ENCODE peak calls at places on chromosomes 3 and 15, in five cellular contexts. One of them, this sample, is unnamed.

GRCh38 chr3:131596884-131597283 is 94.1 kb upstream of the MRPL3 start:
- DNase-seq in AG09309: no peak
- DNase-seq in AG04450: no peak
- DNase-seq in GM12865: no peak
- DNase-seq in BE2C: no peak
- DNase-seq in this sample: no peak

GRCh38 chr15:30922469-30923311 is 19.0 kb downstream of the FAN1 start:
- DNase-seq in AG04450: no peak
- DNase-seq in GM12865: no peak
- DNase-seq in AG09309: no peak
- DNase-seq in BE2C: no peak
- DNase-seq in this sample: no peak

GRCh38 chr3:184284696-184285095 is 8.9 kb downstream of the ECE2 start:
- DNase-seq in BE2C: peak
- DNase-seq in GM12865: peak
- DNase-seq in AG04450: no peak
- DNase-seq in AG09309: peak
- DNase-seq in this sample: peak

GRCh38 chr3:109731639-109732473 is 394.5 kb upstream of the DPPA4 start:
- DNase-seq in BE2C: peak
- DNase-seq in GM12865: peak
- DNase-seq in AG09309: peak
- DNase-seq in AG04450: peak
- DNase-seq in this sample: peak

GRCh38 chr3:38371541-38372213 is 25.1 kb downstream of the XYLB start:
- DNase-seq in AG04450: no peak
- DNase-seq in AG09309: no peak
- DNase-seq in GM12865: no peak
- DNase-seq in BE2C: no peak
- DNase-seq in this sample: no peak

GRCh38 chr15:50148362-50148963 is 29.4 kb upstream of the ATP8B4 start:
- DNase-seq in AG09309: no peak
- DNase-seq in BE2C: peak
- DNase-seq in AG04450: peak
- DNase-seq in GM12865: peak
- DNase-seq in this sample: no peak

GRCh38 chr3:172280406-172281051 is 167.7 kb downstream of the GHSR start:
- DNase-seq in AG09309: no peak
- DNase-seq in GM12865: no peak
- DNase-seq in BE2C: no peak
- DNase-seq in AG04450: peak
- DNase-seq in this sample: peak

GRCh38 chr15:96126859-96127258 is 203.6 kb upstream of the NR2F2 start:
- DNase-seq in BE2C: no peak
- DNase-seq in GM12865: no peak
- DNase-seq in AG04450: no peak
- DNase-seq in AG09309: no peak
- DNase-seq in this sample: no peak

GRCh38 chr3:75814797-75815196 is 29.4 kb upstream of the ZNF717 start:
- DNase-seq in AG09309: no peak
- DNase-seq in BE2C: no peak
- DNase-seq in AG04450: no peak
- DNase-seq in GM12865: no peak
- DNase-seq in this sample: no peak

GRCh38 chr3:143973352-143974021 is 1.9 kb downstream of the DIPK2A start:
- DNase-seq in AG09309: no peak
- DNase-seq in GM12865: peak
- DNase-seq in BE2C: no peak
- DNase-seq in AG04450: no peak
- DNase-seq in this sample: no peak

GRCh38 chr3:144774897-144775296 is 803.3 kb downstream of the DIPK2A start:
- DNase-seq in AG04450: no peak
- DNase-seq in GM12865: peak
- DNase-seq in AG09309: peak
- DNase-seq in BE2C: peak
- DNase-seq in this sample: no peak

GRCh38 chr15:101808201-101808600 is 3.8 kb upstream of the OR4F15 start:
- DNase-seq in AG09309: peak
- DNase-seq in GM12865: no peak
- DNase-seq in BE2C: no peak
- DNase-seq in AG04450: peak
- DNase-seq in this sample: no peak

GRCh38 chr3:31829826-31830426 is 151.1 kb downstream of the OSBPL10 start:
- DNase-seq in BE2C: no peak
- DNase-seq in AG04450: no peak
- DNase-seq in AG09309: no peak
- DNase-seq in GM12865: no peak
- DNase-seq in this sample: no peak

GRCh38 chr3:194871864-194872668 is 186.4 kb downstream of the FAM43A start:
- DNase-seq in BE2C: no peak
- DNase-seq in AG04450: peak
- DNase-seq in GM12865: no peak
- DNase-seq in AG09309: peak
- DNase-seq in this sample: peak

GRCh38 chr3:179324270-179324754 is 1.5 kb downstream of the ZNF639 start:
- DNase-seq in BE2C: no peak
- DNase-seq in GM12865: peak
- DNase-seq in AG04450: no peak
- DNase-seq in AG09309: no peak
- DNase-seq in this sample: no peak

GRCh38 chr3:84547971-84548970 is 410.5 kb upstream of the CADM2 start:
- DNase-seq in GM12865: peak
- DNase-seq in AG09309: no peak
- DNase-seq in BE2C: peak
- DNase-seq in AG04450: no peak
- DNase-seq in this sample: no peak

GRCh38 chr15:86837631-86838030 is 758.0 kb downstream of the AGBL1 start:
- DNase-seq in BE2C: no peak
- DNase-seq in GM12865: no peak
- DNase-seq in AG09309: no peak
- DNase-seq in AG04450: no peak
- DNase-seq in this sample: no peak

GRCh38 chr15:57859130-57859685 is 152.7 kb downstream of the POLR2M start:
- DNase-seq in AG04450: no peak
- DNase-seq in BE2C: no peak
- DNase-seq in GM12865: no peak
- DNase-seq in AG09309: no peak
- DNase-seq in this sample: no peak

GRCh38 chr3:185486371-185486770 is 12.5 kb downstream of the TMEM41A start:
- DNase-seq in AG09309: no peak
- DNase-seq in BE2C: no peak
- DNase-seq in AG04450: no peak
- DNase-seq in GM12865: no peak
- DNase-seq in this sample: no peak
- H3K4me3 ChIP-seq in AG09309: no peak
- H3K4me3 ChIP-seq in BE2C: no peak
- H3K4me3 ChIP-seq in AG04450: no peak
- H3K4me3 ChIP-seq in GM12865: no peak
- H3K4me3 ChIP-seq in this sample: no peak

GRCh38 chr15:92116320-92116719 is 262.8 kb downstream of the SLCO3A1 start:
- DNase-seq in AG09309: no peak
- DNase-seq in AG04450: no peak
- DNase-seq in GM12865: no peak
- DNase-seq in BE2C: no peak
- DNase-seq in this sample: no peak
- H3K4me3 ChIP-seq in AG09309: no peak
- H3K4me3 ChIP-seq in AG04450: no peak
- H3K4me3 ChIP-seq in GM12865: no peak
- H3K4me3 ChIP-seq in BE2C: no peak
- H3K4me3 ChIP-seq in this sample: no peak

DNA sequence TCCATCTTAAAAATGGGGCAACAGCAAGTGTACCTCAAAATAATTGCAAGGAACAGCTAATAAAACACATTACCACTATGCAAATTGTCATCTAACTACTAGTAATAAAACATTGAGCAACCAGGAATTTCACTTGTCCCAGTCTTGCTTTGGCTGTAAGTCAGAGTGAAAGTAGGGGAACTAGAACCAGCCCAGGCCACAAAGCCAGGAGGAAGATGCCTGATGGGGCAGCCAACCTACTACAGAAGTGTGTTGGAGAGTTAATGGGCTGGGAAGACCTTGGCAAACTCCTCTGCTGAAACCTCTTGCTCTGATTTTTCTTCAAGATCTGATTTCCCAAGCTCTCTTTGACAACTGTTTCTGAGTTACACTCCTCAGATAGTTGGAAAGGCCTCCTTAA is 40.2 kb upstream of the LPP start:
- DNase-seq in BE2C: no peak
- DNase-seq in AG04450: no peak
- DNase-seq in GM12865: no peak
- DNase-seq in AG09309: no peak
- DNase-seq in this sample: no peak
- H3K4me3 ChIP-seq in BE2C: no peak
- H3K4me3 ChIP-seq in AG04450: no peak
- H3K4me3 ChIP-seq in GM12865: no peak
- H3K4me3 ChIP-seq in AG09309: no peak
- H3K4me3 ChIP-seq in this sample: no peak

GRCh38 chr3:127773752-127774395 is 48.4 kb downstream of the MGLL start:
- DNase-seq in BE2C: no peak
- DNase-seq in AG09309: no peak
- DNase-seq in AG04450: no peak
- DNase-seq in GM12865: no peak
- DNase-seq in this sample: no peak

GRCh38 chr3:127774647-127775046 is 47.7 kb downstream of the MGLL start:
- DNase-seq in GM12865: no peak
- DNase-seq in BE2C: no peak
- DNase-seq in AG04450: no peak
- DNase-seq in AG09309: no peak
- DNase-seq in this sample: no peak

GRCh38 chr3:127777332-127777731 is 45.0 kb downstream of the MGLL start:
- DNase-seq in BE2C: no peak
- DNase-seq in AG04450: no peak
- DNase-seq in AG09309: no peak
- DNase-seq in GM12865: no peak
- DNase-seq in this sample: no peak

GRCh38 chr3:127776347-127776746 is 46.0 kb downstream of the MGLL start:
- DNase-seq in AG04450: no peak
- DNase-seq in GM12865: no peak
- DNase-seq in BE2C: no peak
- DNase-seq in AG09309: no peak
- DNase-seq in this sample: no peak

GRCh38 chr3:127775398-127776109 is 46.8 kb downstream of the MGLL start:
- DNase-seq in GM12865: peak
- DNase-seq in AG09309: no peak
- DNase-seq in AG04450: peak
- DNase-seq in BE2C: peak
- DNase-seq in this sample: peak
- H3K4me3 ChIP-seq in GM12865: peak
- H3K4me3 ChIP-seq in AG09309: no peak
- H3K4me3 ChIP-seq in AG04450: no peak
- H3K4me3 ChIP-seq in BE2C: no peak
- H3K4me3 ChIP-seq in this sample: no peak

DNA sequence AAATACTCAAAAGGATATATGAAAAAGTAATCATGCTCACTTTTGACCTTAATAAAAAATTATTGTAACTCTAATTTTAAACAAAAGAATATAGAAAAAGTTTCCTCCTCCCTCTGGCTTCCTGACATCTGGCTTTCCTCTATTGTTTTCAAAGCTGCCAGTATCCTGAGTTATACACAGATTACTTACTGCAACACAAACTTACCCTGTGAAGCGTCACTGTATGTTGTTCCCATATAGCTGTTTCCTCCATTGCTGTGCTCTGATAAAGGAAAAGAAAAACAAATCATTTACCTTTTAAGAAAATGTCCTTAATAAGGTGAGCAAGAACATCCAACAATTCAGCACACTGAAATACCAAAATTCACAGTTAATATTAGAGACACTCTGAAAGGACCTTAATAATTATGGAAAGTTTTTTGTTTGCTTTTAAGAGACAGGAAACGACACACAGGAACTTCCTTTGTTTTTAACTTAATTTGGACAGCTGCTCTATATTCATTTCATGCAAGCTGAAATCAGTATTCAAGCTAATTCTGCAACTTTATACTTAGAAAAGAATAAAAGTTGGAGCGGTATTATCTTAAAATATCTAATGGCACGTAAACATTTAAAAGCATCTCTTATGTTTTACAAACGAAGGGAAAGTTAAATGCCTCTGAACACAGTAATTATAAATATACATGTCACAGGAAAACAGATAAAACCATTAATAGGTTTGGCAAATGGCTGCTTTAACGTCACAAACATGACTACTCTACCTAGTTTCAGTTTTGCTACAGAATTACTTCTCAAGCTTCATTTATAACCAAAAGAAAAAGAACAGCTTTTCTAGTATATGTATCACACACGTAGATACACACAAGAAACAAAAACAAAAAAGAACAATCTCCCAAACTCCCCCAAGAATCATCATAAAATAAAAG is 21.6 kb downstream of the TJP1 start:
- DNase-seq in BE2C: no peak
- DNase-seq in AG09309: no peak
- DNase-seq in GM12865: no peak
- DNase-seq in AG04450: no peak
- DNase-seq in this sample: no peak
- H3K4me3 ChIP-seq in BE2C: no peak
- H3K4me3 ChIP-seq in AG09309: no peak
- H3K4me3 ChIP-seq in GM12865: no peak
- H3K4me3 ChIP-seq in AG04450: no peak
- H3K4me3 ChIP-seq in this sample: no peak

GRCh38 chr3:129402616-129403015 is 25.8 kb downstream of the EFCAB12 start:
- DNase-seq in AG09309: no peak
- DNase-seq in GM12865: no peak
- DNase-seq in BE2C: no peak
- DNase-seq in AG04450: no peak
- DNase-seq in this sample: no peak
- H3K4me3 ChIP-seq in AG09309: no peak
- H3K4me3 ChIP-seq in GM12865: no peak
- H3K4me3 ChIP-seq in BE2C: no peak
- H3K4me3 ChIP-seq in AG04450: no peak
- H3K4me3 ChIP-seq in this sample: no peak